ENCODE peak calls at places on chromosomes 11 and 22, in six cellular contexts. I is RCC 7860; A is transverse colon; R is GM06990; C is CD4-positive, alpha-beta memory T cell; Y is stimulated activated CD4-positive, alpha-beta T cell treated with anti-CD3 and anti-CD28 coated beads, Interleukin-1b, Interleukin-23, amount 100 ng/mL, for 24 hours. G is an unnamed sample.

GRCh38 chr22:41619979-41620645 is 731 bp downstream of the DESI1 start:
- DNase-seq in R (peak; percentile 66), Y (peak; percentile 28), A (peak; percentile 64), I (peak; percentile 23), C (peak; percentile 49), G (no peak)

GRCh38 chr11:1830500-1831223 is 4.1 kb upstream of the SYT8 start:
- DNase-seq in Y (no peak), R (no peak), I (peak; percentile 69), A (peak; percentile 88), C (no peak), G (no peak)

GRCh38 chr22:44667829-44668189 is 34.2 kb upstream of the PRR5 start:
- DNase-seq in A (peak; percentile 53), R (no peak), Y (no peak), I (no peak), C (peak; percentile 93), G (no peak)

GRCh38 chr11:91859666-91860065 is 365.0 kb upstream of the FAT3 start:
- DNase-seq in R (no peak), I (no peak), A (no peak), Y (no peak), C (no peak), G (no peak)

GRCh38 chr11:61554172-61554988 is 26.5 kb downstream of the SYT7 start:
- DNase-seq in Y (no peak), C (no peak), A (no peak), R (no peak), I (no peak), G (no peak)

GRCh38 chr11:13311570-13311969 is 34.0 kb downstream of the BMAL1 start:
- DNase-seq in Y (no peak), C (no peak), R (no peak), A (no peak), I (no peak), G (no peak)

GRCh38 chr22:20571531-20572007 is 64.2 kb downstream of the MED15 start:
- DNase-seq in I (no peak), C (peak; percentile 65), R (no peak), A (peak; percentile 45), Y (no peak), G (no peak)

GRCh38 chr11:3747704-3748103 is 49.6 kb downstream of the NUP98 start:
- DNase-seq in Y (no peak), C (no peak), I (no peak), A (no peak), R (no peak), G (no peak)

GRCh38 chr11:67530282-67530592 is 7.0 kb upstream of the CABP2 start:
- DNase-seq in A (no peak), Y (no peak), I (no peak), R (no peak), C (no peak), G (no peak)

GRCh38 chr11:123174196-123175183 is 20.6 kb downstream of the CLMP start:
- DNase-seq in C (no peak), Y (no peak), R (no peak), A (peak; percentile 60), I (peak; percentile 71), G (no peak)

GRCh38 chr22:38220163-38220562 is 18.4 kb downstream of the MAFF start:
- DNase-seq in R (no peak), I (no peak), C (no peak), Y (no peak), A (no peak), G (no peak)

GRCh38 chr22:30305906-30306628 is 16.8 kb upstream of the CASTOR1 start:
- DNase-seq in I (no peak), C (peak; percentile 72), A (no peak), R (no peak), Y (no peak), G (no peak)

GRCh38 chr22:33519974-33520903 is 400.0 kb downstream of the LARGE1 start:
- DNase-seq in C (no peak), R (no peak), A (no peak), Y (no peak), I (no peak), G (no peak)

GRCh38 chr11:134742228-134742612 is 330.2 kb upstream of the B3GAT1 start:
- DNase-seq in A (no peak), I (no peak), C (no peak), Y (no peak), R (no peak), G (no peak)

GRCh38 chr11:3984896-3985295 is 109.7 kb upstream of the RRM1 start:
- DNase-seq in A (no peak), R (no peak), Y (no peak), C (no peak), I (no peak), G (no peak)

GRCh38 chr11:118975771-118976709 is 4.5 kb downstream of the FOXR1 start:
- DNase-seq in Y (no peak), I (no peak), R (no peak), C (no peak), A (no peak), G (no peak)

GRCh38 chr11:121249039-121249663 is 43.4 kb upstream of the SC5D start:
- DNase-seq in C (peak; percentile 30), R (no peak), I (peak; percentile 41), A (no peak), Y (no peak), G (no peak)

GRCh38 chr11:28559497-28559896 is 451.3 kb downstream of the METTL15 start:
- DNase-seq in Y (no peak), A (no peak), I (no peak), R (no peak), C (no peak), G (no peak)

GRCh38 chr11:72932132-72932570 is 117.9 kb downstream of the ATG16L2 start:
- DNase-seq in Y (no peak), C (no peak), I (no peak), R (no peak), A (no peak), G (no peak)

GRCh38 chr22:43180670-43181069 is 6.3 kb downstream of the TTLL12 start:
- DNase-seq in I (no peak), A (no peak), R (no peak), Y (no peak), C (no peak), G (no peak)

GRCh38 chr11:70398834-70399680 is 728 bp downstream of the CTTN start:
- DNase-seq in I (no peak), R (peak; percentile 54), C (no peak), Y (no peak), A (peak; percentile 26), G (no peak)

GRCh38 chr11:70661763-70662501 is 263.6 kb downstream of the CTTN start:
- DNase-seq in C (no peak), I (no peak), A (no peak), R (no peak), Y (no peak), G (peak; percentile 36)

G was measured in D721Med.